ENCODE peak calls at places on chromosomes 1 and 21, in ten cellular contexts. M is right cardiac atrium; U is PC-3; S is GM03348; J is lower lobe of right lung; E is HTR-8/SVneo; K is Caki2; O is effector memory CD8-positive, alpha-beta T cell; Z is dermis blood vessel endothelial cell; P is effector CD8-positive, alpha-beta T cell. I is an unnamed sample.

GRCh38 chr1:77687519-77687906 is 5.1 kb upstream of the ZZZ3 start:
- DNase-seq in M (peak), U (no peak), S (no peak), J (peak), E (no peak), K (no peak), O (no peak), Z (peak), P (no peak), I (no peak)

GRCh38 chr1:221576268-221576667 is 165.6 kb downstream of the DUSP10 start:
- DNase-seq in M (no peak), U (peak), S (no peak), J (no peak), E (peak), K (peak), O (no peak), Z (peak), P (no peak), I (peak)

GRCh38 chr1:184219414-184219813 is 167.4 kb upstream of the C1orf21 start:
- DNase-seq in M (no peak), U (no peak), S (no peak), J (no peak), E (no peak), K (no peak), O (no peak), Z (no peak), P (no peak), I (no peak)

GRCh38 chr1:91511386-91511785 is 10.7 kb downstream of the CDC7 start:
- DNase-seq in M (no peak), U (peak), S (peak), J (no peak), E (no peak), K (no peak), O (no peak), Z (peak), P (no peak), I (no peak)

GRCh38 chr1:178530037-178530402 is 17.1 kb downstream of the TEX35 start:
- DNase-seq in M (peak), U (peak), S (peak), J (no peak), E (peak), K (peak), O (no peak), Z (peak), P (no peak), I (no peak)

GRCh38 chr21:42306366-42307035 is 8.7 kb downstream of the TFF3 start:
- DNase-seq in M (no peak), U (no peak), S (no peak), J (no peak), E (no peak), K (no peak), O (no peak), Z (no peak), P (no peak), I (no peak)

GRCh38 chr1:21312407-21312992 is 22.2 kb upstream of the ECE1 start:
- DNase-seq in M (peak), U (no peak), S (no peak), J (no peak), E (no peak), K (no peak), O (no peak), Z (no peak), P (no peak), I (no peak)

GRCh38 chr1:27668808-27669723 is 2.9 kb downstream of the IFI6 start:
- DNase-seq in M (peak), U (peak), S (peak), J (peak), E (peak), K (peak), O (peak), Z (peak), P (peak), I (no peak)

GRCh38 chr1:25210728-25211127 is 21.6 kb downstream of the SYF2 start:
- DNase-seq in M (no peak), U (no peak), S (no peak), J (no peak), E (no peak), K (no peak), O (no peak), Z (no peak), P (no peak), I (no peak)

GRCh38 chr1:244833734-244834595 is 1.5 kb upstream of the COX20 start:
- DNase-seq in M (peak), U (peak), S (peak), J (peak), E (peak), K (peak), O (peak), Z (peak), P (peak), I (no peak)

GRCh38 chr1:152745289-152745704 is 12.5 kb upstream of the KPRP start:
- DNase-seq in M (no peak), U (peak), S (no peak), J (no peak), E (no peak), K (no peak), O (no peak), Z (peak), P (no peak), I (no peak)

GRCh38 chr1:74767490-74767889 is 34.5 kb downstream of the TYW3 start:
- DNase-seq in M (no peak), U (peak), S (no peak), J (no peak), E (no peak), K (no peak), O (no peak), Z (peak), P (no peak), I (no peak)

GRCh38 chr1:100287162-100287561 is 21.1 kb downstream of the RTCA start:
- DNase-seq in M (no peak), U (no peak), S (no peak), J (no peak), E (no peak), K (no peak), O (no peak), Z (no peak), P (no peak), I (no peak)

GRCh38 chr1:21317035-21317689 is 26.9 kb upstream of the ECE1 start:
- DNase-seq in M (peak), U (no peak), S (peak), J (peak), E (no peak), K (no peak), O (no peak), Z (no peak), P (no peak), I (no peak)

GRCh38 chr1:204018460-204018859 is 54.5 kb upstream of the SOX13 start:
- DNase-seq in M (no peak), U (no peak), S (no peak), J (no peak), E (no peak), K (no peak), O (no peak), Z (no peak), P (no peak), I (no peak)

GRCh38 chr1:53331446-53332187 is 3.7 kb upstream of the LRP8 start:
- DNase-seq in M (no peak), U (no peak), S (no peak), J (no peak), E (no peak), K (no peak), O (no peak), Z (no peak), P (no peak), I (no peak)